ENCODE peak calls at places on chromosomes 1 and 21, in six cellular contexts. One of them, this sample, is unnamed.

GRCh38 chr21:28066051-28066450 is 926.6 kb downstream of the LTN1 start:
- DNase-seq in SJSA1: no peak
- DNase-seq in left ventricle myocardium inferior: no peak
- DNase-seq in astrocyte of the spinal cord: no peak
- DNase-seq in GM12865: no peak
- DNase-seq in neuronal stem cell: no peak
- DNase-seq in this sample: no peak

GRCh38 chr1:171222961-171223360 is 25.3 kb upstream of the FMO1 start:
- DNase-seq in SJSA1: no peak
- DNase-seq in left ventricle myocardium inferior: peak; percentile 35
- DNase-seq in astrocyte of the spinal cord: peak; percentile 37
- DNase-seq in GM12865: no peak
- DNase-seq in neuronal stem cell: no peak
- DNase-seq in this sample: no peak

GRCh38 chr1:209398330-209398991 is 185.1 kb upstream of the CAMK1G start:
- DNase-seq in SJSA1: peak; percentile 60
- DNase-seq in left ventricle myocardium inferior: no peak
- DNase-seq in astrocyte of the spinal cord: peak; percentile 84
- DNase-seq in GM12865: no peak
- DNase-seq in neuronal stem cell: no peak
- DNase-seq in this sample: no peak

GRCh38 chr1:59549903-59550302 is 253.0 kb downstream of the FGGY start:
- DNase-seq in SJSA1: no peak
- DNase-seq in left ventricle myocardium inferior: no peak
- DNase-seq in astrocyte of the spinal cord: no peak
- DNase-seq in GM12865: no peak
- DNase-seq in neuronal stem cell: no peak
- DNase-seq in this sample: no peak

GRCh38 chr1:44147582-44147981 is 6.2 kb upstream of the KLF18 start:
- DNase-seq in SJSA1: no peak
- DNase-seq in left ventricle myocardium inferior: no peak
- DNase-seq in astrocyte of the spinal cord: no peak
- DNase-seq in GM12865: no peak
- DNase-seq in neuronal stem cell: no peak
- DNase-seq in this sample: no peak

GRCh38 chr1:22709891-22710687 is 550 bp upstream of the EPHB2 start:
- DNase-seq in SJSA1: no peak
- DNase-seq in left ventricle myocardium inferior: peak; percentile 65
- DNase-seq in astrocyte of the spinal cord: peak; percentile 59
- DNase-seq in GM12865: peak; percentile 57
- DNase-seq in neuronal stem cell: peak; percentile 73
- DNase-seq in this sample: peak; percentile 29

GRCh38 chr1:20486457-20487235 is 636 bp upstream of the CAMK2N1 start:
- DNase-seq in SJSA1: peak; percentile 67
- DNase-seq in left ventricle myocardium inferior: peak; percentile 81
- DNase-seq in astrocyte of the spinal cord: peak; percentile 57
- DNase-seq in GM12865: no peak
- DNase-seq in neuronal stem cell: peak; percentile 86
- DNase-seq in this sample: no peak

GRCh38 chr1:4755301-4756183 is 101.1 kb downstream of the AJAP1 start:
- DNase-seq in SJSA1: no peak
- DNase-seq in left ventricle myocardium inferior: no peak
- DNase-seq in astrocyte of the spinal cord: peak; percentile 17
- DNase-seq in GM12865: no peak
- DNase-seq in neuronal stem cell: no peak
- DNase-seq in this sample: no peak

GRCh38 chr1:8987881-8988617 is 38.2 kb downstream of the SLC2A7 start:
- DNase-seq in SJSA1: peak; percentile 68
- DNase-seq in left ventricle myocardium inferior: peak; percentile 54
- DNase-seq in astrocyte of the spinal cord: peak; percentile 53
- DNase-seq in GM12865: peak; percentile 54
- DNase-seq in neuronal stem cell: peak; percentile 44
- DNase-seq in this sample: no peak

GRCh38 chr1:191134796-191135195 is 657.1 kb upstream of the BRINP3 start:
- DNase-seq in SJSA1: no peak
- DNase-seq in left ventricle myocardium inferior: no peak
- DNase-seq in astrocyte of the spinal cord: peak; percentile 49
- DNase-seq in GM12865: no peak
- DNase-seq in neuronal stem cell: no peak
- DNase-seq in this sample: no peak

GRCh38 chr1:184753608-184754478 is 815 bp downstream of the EDEM3 start:
- DNase-seq in SJSA1: no peak
- DNase-seq in left ventricle myocardium inferior: peak; percentile 39
- DNase-seq in astrocyte of the spinal cord: peak; percentile 30
- DNase-seq in GM12865: peak; percentile 64
- DNase-seq in neuronal stem cell: no peak
- DNase-seq in this sample: peak; percentile 35

GRCh38 chr1:216849141-216849540 is 125.9 kb upstream of the ESRRG start:
- DNase-seq in SJSA1: no peak
- DNase-seq in left ventricle myocardium inferior: no peak
- DNase-seq in astrocyte of the spinal cord: no peak
- DNase-seq in GM12865: no peak
- DNase-seq in neuronal stem cell: no peak
- DNase-seq in this sample: no peak

GRCh38 chr1:164515221-164515620 is 43.8 kb upstream of the PBX1 start:
- DNase-seq in SJSA1: no peak
- DNase-seq in left ventricle myocardium inferior: no peak
- DNase-seq in astrocyte of the spinal cord: no peak
- DNase-seq in GM12865: no peak
- DNase-seq in neuronal stem cell: no peak
- DNase-seq in this sample: no peak

GRCh38 chr1:168918860-168919741 is 187.4 kb upstream of the ATP1B1 start:
- DNase-seq in SJSA1: no peak
- DNase-seq in left ventricle myocardium inferior: no peak
- DNase-seq in astrocyte of the spinal cord: peak; percentile 3
- DNase-seq in GM12865: no peak
- DNase-seq in neuronal stem cell: peak; percentile 47
- DNase-seq in this sample: no peak

GRCh38 chr1:151265446-151266236 is 11.1 kb downstream of the PSMD4 start:
- DNase-seq in SJSA1: no peak
- DNase-seq in left ventricle myocardium inferior: no peak
- DNase-seq in astrocyte of the spinal cord: no peak
- DNase-seq in GM12865: no peak
- DNase-seq in neuronal stem cell: no peak
- DNase-seq in this sample: no peak

GRCh38 chr1:238675241-238675640 is 711.1 kb upstream of the CHRM3 start:
- DNase-seq in SJSA1: no peak
- DNase-seq in left ventricle myocardium inferior: no peak
- DNase-seq in astrocyte of the spinal cord: no peak
- DNase-seq in GM12865: no peak
- DNase-seq in neuronal stem cell: no peak
- DNase-seq in this sample: no peak

GRCh38 chr1:170250531-170251276 is 104.9 kb downstream of the NTMT2 start:
- DNase-seq in SJSA1: no peak
- DNase-seq in left ventricle myocardium inferior: no peak
- DNase-seq in astrocyte of the spinal cord: no peak
- DNase-seq in GM12865: no peak
- DNase-seq in neuronal stem cell: no peak
- DNase-seq in this sample: no peak

GRCh38 chr21:43600642-43601397 is 58.5 kb downstream of the HSF2BP start:
- DNase-seq in SJSA1: peak; percentile 92
- DNase-seq in left ventricle myocardium inferior: no peak
- DNase-seq in astrocyte of the spinal cord: peak; percentile 96
- DNase-seq in GM12865: no peak
- DNase-seq in neuronal stem cell: no peak
- DNase-seq in this sample: no peak

GRCh38 chr1:33302325-33302724 is 18.6 kb downstream of the A3GALT2 start:
- DNase-seq in SJSA1: no peak
- DNase-seq in left ventricle myocardium inferior: no peak
- DNase-seq in astrocyte of the spinal cord: no peak
- DNase-seq in GM12865: peak; percentile 32
- DNase-seq in neuronal stem cell: no peak
- DNase-seq in this sample: peak; percentile 56

GRCh38 chr1:25608488-25609178 is 8.0 kb upstream of the MAN1C1 start:
- DNase-seq in SJSA1: peak; percentile 41
- DNase-seq in left ventricle myocardium inferior: peak; percentile 88
- DNase-seq in astrocyte of the spinal cord: peak; percentile 58
- DNase-seq in GM12865: peak; percentile 91
- DNase-seq in neuronal stem cell: peak; percentile 74
- DNase-seq in this sample: peak; percentile 83

GRCh38 chr1:42209516-42210370 is 45.2 kb upstream of the GUCA2A start:
- DNase-seq in SJSA1: no peak
- DNase-seq in left ventricle myocardium inferior: no peak
- DNase-seq in astrocyte of the spinal cord: no peak
- DNase-seq in GM12865: no peak
- DNase-seq in neuronal stem cell: no peak
- DNase-seq in this sample: no peak

GRCh38 chr1:63669151-63669961 is 76.1 kb downstream of the PGM1 start:
- DNase-seq in SJSA1: no peak
- DNase-seq in left ventricle myocardium inferior: no peak
- DNase-seq in astrocyte of the spinal cord: no peak
- DNase-seq in GM12865: no peak
- DNase-seq in neuronal stem cell: no peak
- DNase-seq in this sample: no peak

GRCh38 chr21:38326899-38327298 is 70.1 kb downstream of the KCNJ15 start:
- DNase-seq in SJSA1: no peak
- DNase-seq in left ventricle myocardium inferior: no peak
- DNase-seq in astrocyte of the spinal cord: no peak
- DNase-seq in GM12865: no peak
- DNase-seq in neuronal stem cell: no peak
- DNase-seq in this sample: no peak

GRCh38 chr21:45299864-45300785 is 12.4 kb upstream of the POFUT2 start:
- DNase-seq in SJSA1: peak; percentile 84
- DNase-seq in left ventricle myocardium inferior: peak; percentile 18
- DNase-seq in astrocyte of the spinal cord: peak; percentile 78
- DNase-seq in GM12865: no peak
- DNase-seq in neuronal stem cell: no peak
- DNase-seq in this sample: no peak

GRCh38 chr21:39523398-39523797 is 71.6 kb downstream of the SH3BGR start:
- DNase-seq in SJSA1: no peak
- DNase-seq in left ventricle myocardium inferior: peak; percentile 40
- DNase-seq in astrocyte of the spinal cord: no peak
- DNase-seq in GM12865: no peak
- DNase-seq in neuronal stem cell: no peak
- DNase-seq in this sample: no peak

GRCh38 chr1:54158071-54158470 is 5.3 kb upstream of the CDCP2 start:
- DNase-seq in SJSA1: no peak
- DNase-seq in left ventricle myocardium inferior: no peak
- DNase-seq in astrocyte of the spinal cord: peak; percentile 22
- DNase-seq in GM12865: no peak
- DNase-seq in neuronal stem cell: no peak
- DNase-seq in this sample: no peak

GRCh38 chr1:165943198-165943597 is 115.8 kb downstream of the UCK2 start:
- DNase-seq in SJSA1: no peak
- DNase-seq in left ventricle myocardium inferior: no peak
- DNase-seq in astrocyte of the spinal cord: no peak
- DNase-seq in GM12865: peak; percentile 63
- DNase-seq in neuronal stem cell: no peak
- DNase-seq in this sample: no peak

GRCh38 chr1:17547271-17547670 is 7.8 kb downstream of the ARHGEF10L start:
- DNase-seq in SJSA1: no peak
- DNase-seq in left ventricle myocardium inferior: no peak
- DNase-seq in astrocyte of the spinal cord: no peak
- DNase-seq in GM12865: no peak
- DNase-seq in neuronal stem cell: no peak
- DNase-seq in this sample: no peak

DNA sequence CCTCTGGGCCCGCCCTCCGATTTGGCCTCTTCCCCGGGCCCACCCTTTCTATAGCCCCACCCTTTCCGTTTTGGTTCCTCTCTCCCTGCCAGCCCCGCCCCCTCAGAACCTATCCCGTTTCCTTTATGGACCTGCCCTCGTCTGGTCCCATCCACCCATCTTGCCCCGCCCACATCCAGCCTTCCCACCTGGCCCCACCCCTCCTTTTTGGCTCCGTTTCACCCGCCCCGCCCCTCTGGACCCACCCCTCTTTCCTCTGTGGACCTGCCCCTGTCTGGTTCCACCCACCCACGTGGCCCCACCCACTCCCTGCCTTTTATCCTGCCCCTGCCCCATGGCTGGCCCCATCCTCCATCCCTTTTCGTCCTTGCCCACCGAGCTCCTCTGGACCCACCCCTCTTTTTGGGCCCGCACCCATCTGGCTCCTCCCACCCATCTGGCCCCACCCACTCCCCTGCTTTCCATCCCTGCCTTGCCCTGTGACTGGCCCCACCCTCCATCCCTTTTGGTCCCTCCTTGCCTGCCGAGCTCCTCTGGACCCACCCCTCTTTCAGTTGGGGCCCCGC is 177.2 kb downstream of the CAMTA1 start:
- DNase-seq in SJSA1: no peak
- DNase-seq in left ventricle myocardium inferior: peak; percentile 50
- DNase-seq in astrocyte of the spinal cord: no peak
- DNase-seq in GM12865: peak; percentile 44
- DNase-seq in neuronal stem cell: no peak
- DNase-seq in this sample: peak; percentile 63
- H3K4me3 ChIP-seq in SJSA1: no peak overlapping the region
- H3K4me3 ChIP-seq in left ventricle myocardium inferior: peak overlapping the region; percentile 52
- H3K4me3 ChIP-seq in astrocyte of the spinal cord: no peak overlapping the region
- H3K4me3 ChIP-seq in GM12865: no peak overlapping the region
- H3K4me3 ChIP-seq in neuronal stem cell: no peak overlapping the region
- H3K4me3 ChIP-seq in this sample: peak overlapping the region; percentile 13

GRCh38 chr1:241658081-241658793 is 6.2 kb downstream of the WDR64 start:
- DNase-seq in SJSA1: peak; percentile 53
- DNase-seq in left ventricle myocardium inferior: no peak
- DNase-seq in astrocyte of the spinal cord: no peak
- DNase-seq in GM12865: no peak
- DNase-seq in neuronal stem cell: no peak
- DNase-seq in this sample: no peak
- H3K4me3 ChIP-seq in SJSA1: no peak overlapping the region
- H3K4me3 ChIP-seq in left ventricle myocardium inferior: no peak overlapping the region
- H3K4me3 ChIP-seq in astrocyte of the spinal cord: no peak overlapping the region
- H3K4me3 ChIP-seq in GM12865: no peak overlapping the region
- H3K4me3 ChIP-seq in neuronal stem cell: no peak overlapping the region
- H3K4me3 ChIP-seq in this sample: no peak overlapping the region

GRCh38 chr1:157156058-157156541 is 17.9 kb upstream of the ETV3 start:
- DNase-seq in SJSA1: peak; percentile 79
- DNase-seq in left ventricle myocardium inferior: peak; percentile 75
- DNase-seq in astrocyte of the spinal cord: peak; percentile 49
- DNase-seq in GM12865: peak; percentile 78
- DNase-seq in neuronal stem cell: peak; percentile 78
- DNase-seq in this sample: peak; percentile 30
- H3K4me3 ChIP-seq in SJSA1: peak overlapping the region; percentile 10
- H3K4me3 ChIP-seq in left ventricle myocardium inferior: peak overlapping the region; percentile 48
- H3K4me3 ChIP-seq in astrocyte of the spinal cord: no peak overlapping the region
- H3K4me3 ChIP-seq in GM12865: no peak overlapping the region
- H3K4me3 ChIP-seq in neuronal stem cell: no peak overlapping the region
- H3K4me3 ChIP-seq in this sample: no peak overlapping the region

DNA sequence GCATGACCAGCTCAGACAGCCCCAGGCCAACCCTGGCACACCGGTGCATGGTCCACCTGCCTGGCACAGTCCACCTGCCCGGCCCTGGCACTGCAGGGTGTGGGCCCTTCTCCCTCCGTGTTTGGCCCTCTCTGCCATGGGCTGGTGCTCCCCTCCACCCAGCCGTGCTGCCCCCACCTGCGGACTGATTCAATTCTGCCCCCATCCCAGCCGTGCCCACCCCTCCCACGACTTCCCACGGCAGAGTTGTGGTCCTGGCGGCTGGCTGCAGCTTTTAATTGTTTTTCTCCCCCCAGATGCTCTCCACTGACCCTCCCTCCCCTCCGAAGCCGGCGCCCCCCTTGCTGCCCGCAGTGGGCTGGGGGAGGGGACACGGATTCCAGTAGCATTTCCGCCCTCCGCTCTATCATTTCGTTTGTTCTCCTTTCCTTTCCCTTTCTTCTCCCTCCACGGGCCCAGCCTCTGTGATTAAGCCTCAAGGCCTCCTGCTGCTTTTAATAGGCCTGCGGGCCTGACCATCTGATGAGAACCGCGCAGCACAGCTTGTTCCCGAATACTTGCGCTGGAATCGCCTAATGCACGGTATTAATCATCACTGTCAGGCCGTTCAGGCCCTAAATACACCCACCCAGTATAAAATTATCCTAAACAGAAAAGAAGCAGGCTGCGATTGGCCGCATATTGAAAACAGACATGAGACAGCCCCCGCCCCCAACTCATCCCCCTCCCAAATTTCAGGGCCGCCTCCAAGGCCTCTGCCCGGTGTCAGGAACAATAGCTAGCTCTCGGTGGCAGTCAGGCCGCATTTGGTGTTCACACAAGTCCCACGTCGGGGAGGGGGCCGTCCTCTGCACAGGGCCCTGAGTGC is 102.1 kb upstream of the ARHGEF16 start:
- DNase-seq in SJSA1: no peak
- DNase-seq in left ventricle myocardium inferior: no peak
- DNase-seq in astrocyte of the spinal cord: peak; percentile 89
- DNase-seq in GM12865: no peak
- DNase-seq in neuronal stem cell: peak; percentile 88
- DNase-seq in this sample: no peak
- H3K4me3 ChIP-seq in SJSA1: no peak overlapping the region
- H3K4me3 ChIP-seq in left ventricle myocardium inferior: peak overlapping the region; percentile 14
- H3K4me3 ChIP-seq in astrocyte of the spinal cord: no peak overlapping the region
- H3K4me3 ChIP-seq in GM12865: no peak overlapping the region
- H3K4me3 ChIP-seq in neuronal stem cell: peak overlapping the region; percentile 36
- H3K4me3 ChIP-seq in this sample: no peak overlapping the region

This sample was measured in Jurkat, Clone E6-1.